ENCODE peak calls at places on chromosomes 3 and 15, in seven cellular contexts. One of them, this sample, is unnamed.

GRCh38 chr15:45146405-45146804 is 16.6 kb downstream of the DUOX1 start:
- DNase-seq in choroid plexus epithelial cell: peak
- DNase-seq in GM20000: no peak
- DNase-seq in NCI-H524 treated with DMSO at 0.1 percent for 48 hours: no peak
- DNase-seq in ACHN: no peak
- DNase-seq in neuronal stem cell: no peak
- DNase-seq in activated gamma-delta T cell treated with Interleukin-2 at 50 U/mL for 16 hours: no peak
- DNase-seq in this sample: no peak

GRCh38 chr3:114299925-114300624 is 6.2 kb downstream of the TIGIT start:
- DNase-seq in choroid plexus epithelial cell: no peak
- DNase-seq in GM20000: no peak
- DNase-seq in NCI-H524 treated with DMSO at 0.1 percent for 48 hours: no peak
- DNase-seq in ACHN: no peak
- DNase-seq in neuronal stem cell: no peak
- DNase-seq in activated gamma-delta T cell treated with Interleukin-2 at 50 U/mL for 16 hours: no peak
- DNase-seq in this sample: no peak

GRCh38 chr3:159796226-159796625 is 192.4 kb upstream of the IL12A start:
- DNase-seq in choroid plexus epithelial cell: no peak
- DNase-seq in GM20000: no peak
- DNase-seq in NCI-H524 treated with DMSO at 0.1 percent for 48 hours: no peak
- DNase-seq in ACHN: no peak
- DNase-seq in neuronal stem cell: no peak
- DNase-seq in activated gamma-delta T cell treated with Interleukin-2 at 50 U/mL for 16 hours: no peak
- DNase-seq in this sample: no peak

GRCh38 chr3:124918524-124918923 is 16.0 kb downstream of the MUC13 start:
- DNase-seq in choroid plexus epithelial cell: no peak
- DNase-seq in GM20000: no peak
- DNase-seq in NCI-H524 treated with DMSO at 0.1 percent for 48 hours: no peak
- DNase-seq in ACHN: no peak
- DNase-seq in neuronal stem cell: no peak
- DNase-seq in activated gamma-delta T cell treated with Interleukin-2 at 50 U/mL for 16 hours: no peak
- DNase-seq in this sample: no peak

GRCh38 chr15:65646486-65646885 is 24.7 kb downstream of the SLC24A1 start:
- DNase-seq in choroid plexus epithelial cell: peak
- DNase-seq in GM20000: no peak
- DNase-seq in NCI-H524 treated with DMSO at 0.1 percent for 48 hours: no peak
- DNase-seq in ACHN: no peak
- DNase-seq in neuronal stem cell: no peak
- DNase-seq in activated gamma-delta T cell treated with Interleukin-2 at 50 U/mL for 16 hours: no peak
- DNase-seq in this sample: no peak

GRCh38 chr15:85543741-85544155 is 163.3 kb downstream of the AKAP13 start:
- DNase-seq in choroid plexus epithelial cell: no peak
- DNase-seq in GM20000: no peak
- DNase-seq in NCI-H524 treated with DMSO at 0.1 percent for 48 hours: no peak
- DNase-seq in ACHN: no peak
- DNase-seq in neuronal stem cell: no peak
- DNase-seq in activated gamma-delta T cell treated with Interleukin-2 at 50 U/mL for 16 hours: peak
- DNase-seq in this sample: no peak

GRCh38 chr3:72907851-72908620 is 20.2 kb downstream of the GXYLT2 start:
- DNase-seq in choroid plexus epithelial cell: peak
- DNase-seq in GM20000: no peak
- DNase-seq in NCI-H524 treated with DMSO at 0.1 percent for 48 hours: no peak
- DNase-seq in ACHN: peak
- DNase-seq in neuronal stem cell: no peak
- DNase-seq in activated gamma-delta T cell treated with Interleukin-2 at 50 U/mL for 16 hours: no peak
- DNase-seq in this sample: no peak

GRCh38 chr3:197003461-197004385 is 25.9 kb downstream of the MELTF start:
- DNase-seq in choroid plexus epithelial cell: no peak
- DNase-seq in GM20000: no peak
- DNase-seq in NCI-H524 treated with DMSO at 0.1 percent for 48 hours: no peak
- DNase-seq in ACHN: peak
- DNase-seq in neuronal stem cell: peak
- DNase-seq in activated gamma-delta T cell treated with Interleukin-2 at 50 U/mL for 16 hours: no peak
- DNase-seq in this sample: no peak